ENCODE peak calls at places on chromosomes 12 and 14, in ten cellular contexts. W is substantia nigra; N is CD8-positive, alpha-beta T cell; C is brain microvascular endothelial cell; B is neural progenitor cell; X is Peyer's patch; Y is upper lobe of right lung; Q is A549; K is CD4-positive, CD25-positive, alpha-beta regulatory T cell; H is SK-N-SH. R is an unnamed sample.

GRCh38 chr14:34324363-34324795 is 137.7 kb downstream of the SPTSSA start:
- DNase-seq in W (no peak), N (no peak), C (peak; percentile 31), B (peak; percentile 75), X (no peak), Y (no peak), Q (peak; percentile 40), K (peak; percentile 22), H (peak; percentile 52), R (peak; percentile 23)

GRCh38 chr14:71354801-71355200 is 447.5 kb downstream of the PCNX1 start:
- DNase-seq in W (no peak), N (no peak), C (no peak), B (peak; percentile 47), X (no peak), Y (no peak), Q (no peak), K (no peak), H (no peak), R (peak; percentile 8)

GRCh38 chr12:62957233-62957953 is 22.4 kb upstream of the PPM1H start:
- DNase-seq in W (no peak), N (no peak), C (peak; percentile 49), B (no peak), X (no peak), Y (no peak), Q (no peak), K (no peak), H (no peak), R (peak; percentile 37)

GRCh38 chr12:116835484-116835883 is 45.8 kb downstream of the HRK start:
- DNase-seq in W (no peak), N (no peak), C (no peak), B (no peak), X (no peak), Y (no peak), Q (no peak), K (no peak), H (no peak), R (no peak)

GRCh38 chr12:21073822-21074460 is 57.1 kb upstream of the SLCO1B1 start:
- DNase-seq in W (no peak), N (no peak), C (peak; percentile 99), B (peak; percentile 1), X (no peak), Y (no peak), Q (no peak), K (no peak), H (no peak), R (peak; percentile 90)

GRCh38 chr14:98961191-98961590 is 310.8 kb downstream of the BCL11B start:
- DNase-seq in W (no peak), N (no peak), C (no peak), B (no peak), X (no peak), Y (no peak), Q (no peak), K (no peak), H (no peak), R (no peak)

GRCh38 chr14:43539210-43539609 is 967.9 kb downstream of the FSCB start:
- DNase-seq in W (no peak), N (no peak), C (no peak), B (peak; percentile 59), X (no peak), Y (no peak), Q (no peak), K (no peak), H (no peak), R (peak; percentile 57)

GRCh38 chr14:50403433-50403832 is 6.8 kb upstream of the CDKL1 start:
- DNase-seq in W (no peak), N (no peak), C (no peak), B (peak; percentile 2), X (no peak), Y (no peak), Q (no peak), K (no peak), H (no peak), R (peak; percentile 82)

GRCh38 chr12:119175115-119175514 is 3.6 kb upstream of the HSPB8 start:
- DNase-seq in W (no peak), N (no peak), C (no peak), B (no peak), X (no peak), Y (no peak), Q (no peak), K (no peak), H (no peak), R (no peak)

DNA sequence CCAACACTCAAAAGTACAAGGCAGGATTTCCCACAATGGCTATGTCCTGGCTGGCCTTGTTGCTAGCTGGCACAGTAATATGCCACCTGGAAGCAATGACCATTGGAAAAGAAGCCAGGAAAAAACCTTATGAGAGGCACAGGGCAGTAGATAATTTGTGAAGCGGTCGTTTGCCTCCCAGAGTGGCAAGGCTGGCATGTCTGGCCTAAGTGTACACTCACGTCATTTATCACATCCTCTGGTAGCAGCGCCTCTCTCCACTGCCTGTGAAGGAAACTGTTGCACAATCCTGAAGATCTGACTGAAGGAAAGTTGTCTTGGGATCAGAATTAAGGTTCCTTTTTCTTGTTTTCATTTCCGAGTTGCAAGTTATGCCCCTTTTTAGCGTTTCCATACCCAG is 408.5 kb downstream of the ZFP36L1 start:
- DNase-seq in W (peak; percentile 27), N (no peak), C (no peak), B (no peak), X (no peak), Y (no peak), Q (no peak), K (no peak), H (no peak), R (peak; percentile 57)
- H3K27ac ChIP-seq in W (peak overlapping the region; percentile 28), N (no peak overlapping the region), C (no peak overlapping the region), B (no peak overlapping the region), X (peak overlapping the region; percentile 72), Y (peak overlapping the region; percentile 71), Q (peak overlapping the region; percentile 11), K (no peak overlapping the region), H (no peak overlapping the region), R (no peak overlapping the region)

DNA sequence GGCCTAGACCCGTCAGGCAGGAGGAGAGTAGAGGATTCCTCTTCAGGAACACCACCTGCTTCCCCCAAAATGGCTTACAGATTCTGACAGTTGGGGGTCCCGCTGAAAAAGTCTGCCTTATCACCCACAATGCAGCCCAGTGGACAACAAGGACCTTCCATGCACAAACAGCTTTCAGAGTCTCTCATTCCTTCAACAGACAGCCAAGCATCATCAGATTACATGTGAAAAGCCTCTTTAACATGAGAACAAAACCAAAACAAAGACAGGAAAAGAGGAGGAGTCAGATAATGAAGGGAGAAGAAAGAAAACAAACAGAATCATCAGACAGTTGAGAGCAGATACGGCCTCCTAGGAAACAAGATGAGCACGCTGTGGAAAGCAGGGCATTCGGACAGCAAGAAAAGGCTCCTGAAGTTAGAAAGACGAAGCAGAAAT is 18.3 kb downstream of the KCTD10 start:
- DNase-seq in W (no peak), N (no peak), C (peak; percentile 40), B (peak; percentile 66), X (no peak), Y (no peak), Q (no peak), K (no peak), H (no peak), R (peak; percentile 52)
- H3K27ac ChIP-seq in W (peak overlapping the region; percentile 88), N (no peak overlapping the region), C (peak overlapping the region; percentile 94), B (no peak overlapping the region), X (peak overlapping the region; percentile 91), Y (peak overlapping the region; percentile 53), Q (no peak overlapping the region), K (no peak overlapping the region), H (peak overlapping the region; percentile 42), R (peak overlapping the region; percentile 99)

GRCh38 chr12:94983321-94983720 is 20.2 kb downstream of the NDUFA12 start:
- DNase-seq in W (no peak), N (no peak), C (peak; percentile 8), B (no peak), X (no peak), Y (no peak), Q (no peak), K (no peak), H (no peak), R (peak; percentile 73)
- H3K27ac ChIP-seq in W (no peak overlapping the region), N (no peak overlapping the region), C (peak overlapping the region; percentile 88), B (no peak overlapping the region), X (no peak overlapping the region), Y (no peak overlapping the region), Q (no peak overlapping the region), K (no peak overlapping the region), H (peak overlapping the region; percentile 30), R (peak overlapping the region; percentile 65)

DNA sequence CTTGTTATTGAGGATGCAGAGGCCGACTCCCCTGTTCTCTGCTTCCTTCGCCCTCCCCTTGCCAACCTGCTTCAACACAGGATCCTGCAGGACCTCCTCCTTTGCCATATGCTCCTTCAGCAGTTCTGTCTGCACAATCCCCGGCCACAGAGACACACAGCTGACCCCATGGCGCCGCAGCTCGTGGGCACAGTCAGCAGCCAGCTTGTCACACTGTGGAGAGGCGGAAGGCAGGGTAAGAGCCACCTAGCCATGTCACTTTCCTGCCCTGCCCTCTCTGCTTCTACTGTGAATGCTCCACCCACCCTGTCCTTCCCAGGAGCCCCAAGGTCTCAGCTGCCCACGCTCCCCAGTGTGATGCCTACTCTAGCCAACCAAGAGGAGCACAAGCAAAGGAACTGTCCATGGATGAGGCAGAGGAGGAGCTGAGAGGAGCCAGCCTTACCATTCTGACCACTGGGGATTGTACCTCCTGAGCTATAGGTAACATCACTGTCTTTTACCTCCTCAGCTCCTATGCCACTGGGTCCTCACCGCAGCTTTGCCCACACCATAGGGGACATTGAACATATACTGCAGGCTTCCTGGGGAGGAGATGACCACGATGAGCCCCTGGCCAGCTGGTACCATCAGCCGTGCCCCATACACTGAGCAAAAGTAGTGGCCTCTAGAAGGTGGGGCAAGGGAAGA is 7.3 kb downstream of the DHRS1 start:
- DNase-seq in W (no peak), N (no peak), C (no peak), B (no peak), X (no peak), Y (no peak), Q (no peak), K (no peak), H (no peak), R (no peak)
- H3K27ac ChIP-seq in W (no peak overlapping the region), N (no peak overlapping the region), C (no peak overlapping the region), B (no peak overlapping the region), X (no peak overlapping the region), Y (no peak overlapping the region), Q (no peak overlapping the region), K (no peak overlapping the region), H (no peak overlapping the region), R (no peak overlapping the region)

GRCh38 chr12:46110220-46110700 is 119.9 kb upstream of the SCAF11 start:
- DNase-seq in W (no peak), N (no peak), C (no peak), B (no peak), X (no peak), Y (no peak), Q (no peak), K (no peak), H (no peak), R (no peak)

GRCh38 chr12:46108721-46109120 is 118.3 kb upstream of the SCAF11 start:
- DNase-seq in W (no peak), N (no peak), C (no peak), B (no peak), X (no peak), Y (no peak), Q (no peak), K (no peak), H (no peak), R (no peak)

GRCh38 chr12:46110928-46111699 is 120.7 kb upstream of the SCAF11 start:
- DNase-seq in W (no peak), N (no peak), C (no peak), B (no peak), X (no peak), Y (no peak), Q (no peak), K (no peak), H (no peak), R (no peak)

GRCh38 chr12:46107591-46107990 is 117.2 kb upstream of the SCAF11 start:
- DNase-seq in W (no peak), N (no peak), C (no peak), B (no peak), X (no peak), Y (no peak), Q (no peak), K (no peak), H (no peak), R (no peak)

GRCh38 chr12:46109343-46110219 is 119.2 kb upstream of the SCAF11 start:
- DNase-seq in W (no peak), N (no peak), C (no peak), B (no peak), X (no peak), Y (no peak), Q (no peak), K (no peak), H (no peak), R (no peak)
- H3K27ac ChIP-seq in W (no peak overlapping the region), N (no peak overlapping the region), C (no peak overlapping the region), B (no peak overlapping the region), X (no peak overlapping the region), Y (no peak overlapping the region), Q (no peak overlapping the region), K (no peak overlapping the region), H (no peak overlapping the region), R (no peak overlapping the region)

R was measured in fibroblast of lung.